ENCODE peak calls at places on chromosome 7, in nine cellular contexts. G, Y, W, L, N, D, U, E and A are unnamed samples.

GRCh38 chr7:20407585-20408466 is 77.1 kb downstream of the ITGB8 start:
- DNase-seq in G (no peak), Y (peak), W (no peak), L (no peak), N (peak), D (no peak), U (no peak), E (no peak), A (peak)

GRCh38 chr7:98105942-98106544 is 619 bp upstream of the LMTK2 start:
- DNase-seq in G (no peak), Y (peak), W (peak), L (no peak), N (no peak), D (no peak), U (no peak), E (no peak), A (peak)

GRCh38 chr7:111089822-111090426 is 1.0 kb upstream of the LRRN3 start:
- DNase-seq in G (peak), Y (peak), W (peak), L (peak), N (peak), D (peak), U (peak), E (peak), A (peak)

GRCh38 chr7:96354881-96355280 is 33.0 kb upstream of the SLC25A13 start:
- DNase-seq in G (no peak), Y (peak), W (no peak), L (no peak), N (no peak), D (no peak), U (no peak), E (no peak), A (no peak)

GRCh38 chr7:149427096-149427680 is 33.7 kb downstream of the ZNF777 start:
- DNase-seq in G (no peak), Y (peak), W (peak), L (peak), N (peak), D (no peak), U (no peak), E (no peak), A (no peak)

GRCh38 chr7:157997991-157998505 is 589.6 kb downstream of the PTPRN2 start:
- DNase-seq in G (no peak), Y (no peak), W (no peak), L (no peak), N (no peak), D (no peak), U (no peak), E (no peak), A (no peak)

GRCh38 chr7:30145521-30145920 is 10.7 kb downstream of the MTURN start:
- DNase-seq in G (no peak), Y (no peak), W (no peak), L (no peak), N (no peak), D (no peak), U (no peak), E (no peak), A (no peak)

GRCh38 chr7:157528785-157529341 is 192.1 kb downstream of the DNAJB6 start:
- DNase-seq in G (no peak), Y (no peak), W (no peak), L (no peak), N (no peak), D (no peak), U (no peak), E (no peak), A (no peak)

GRCh38 chr7:27972272-27972671 is 208.3 kb downstream of the JAZF1 start:
- DNase-seq in G (no peak), Y (no peak), W (no peak), L (no peak), N (no peak), D (no peak), U (no peak), E (no peak), A (no peak)

GRCh38 chr7:29565186-29565540 is 1.5 kb downstream of the PRR15 start:
- DNase-seq in G (no peak), Y (no peak), W (no peak), L (peak), N (peak), D (no peak), U (peak), E (no peak), A (no peak)

GRCh38 chr7:13017881-13018280 is 330.4 kb downstream of the ARL4A start:
- DNase-seq in G (peak), Y (peak), W (no peak), L (no peak), N (no peak), D (no peak), U (no peak), E (no peak), A (peak)

GRCh38 chr7:133789951-133790350 is 337.2 kb upstream of the LRGUK start:
- DNase-seq in G (no peak), Y (peak), W (no peak), L (no peak), N (no peak), D (no peak), U (peak), E (no peak), A (peak)

GRCh38 chr7:96679886-96680285 is 29.8 kb downstream of the SEM1 start:
- DNase-seq in G (no peak), Y (no peak), W (no peak), L (no peak), N (no peak), D (no peak), U (peak), E (no peak), A (no peak)

GRCh38 chr7:128879461-128879938 is 16.8 kb downstream of the ATP6V1F start:
- DNase-seq in G (no peak), Y (no peak), W (no peak), L (no peak), N (no peak), D (no peak), U (no peak), E (no peak), A (peak)

GRCh38 chr7:94088560-94088959 is 84.4 kb upstream of the BET1 start:
- DNase-seq in G (no peak), Y (no peak), W (no peak), L (no peak), N (peak), D (no peak), U (no peak), E (no peak), A (no peak)

GRCh38 chr7:94394399-94395140 is at the start of gene COL1A2:
- DNase-seq in G (no peak), Y (peak), W (peak), L (peak), N (peak), D (no peak), U (peak), E (no peak), A (peak)

GRCh38 chr7:18356195-18356645 is 139.3 kb upstream of the HDAC9 start:
- DNase-seq in G (peak), Y (peak), W (peak), L (peak), N (peak), D (peak), U (peak), E (peak), A (peak)

GRCh38 chr7:76358478-76359110 is at the start of gene YWHAG:
- DNase-seq in G (peak), Y (peak), W (peak), L (peak), N (peak), D (peak), U (peak), E (peak), A (peak)

GRCh38 chr7:81788241-81788640 is 18.4 kb upstream of the HGF start:
- DNase-seq in G (no peak), Y (no peak), W (no peak), L (no peak), N (no peak), D (no peak), U (no peak), E (peak), A (no peak)

GRCh38 chr7:47500103-47500563 is 81.8 kb downstream of the TNS3 start:
- DNase-seq in G (no peak), Y (no peak), W (peak), L (no peak), N (no peak), D (no peak), U (no peak), E (no peak), A (no peak)

GRCh38 chr7:135277161-135277560 is 43.5 kb downstream of the STRA8 start:
- DNase-seq in G (no peak), Y (no peak), W (no peak), L (no peak), N (no peak), D (no peak), U (no peak), E (no peak), A (no peak)

GRCh38 chr7:135272303-135272702 is 38.7 kb downstream of the STRA8 start:
- DNase-seq in G (no peak), Y (no peak), W (no peak), L (no peak), N (no peak), D (no peak), U (no peak), E (no peak), A (no peak)

GRCh38 chr7:135275971-135276580 is 42.4 kb downstream of the STRA8 start:
- DNase-seq in G (no peak), Y (no peak), W (no peak), L (no peak), N (no peak), D (no peak), U (no peak), E (no peak), A (no peak)

GRCh38 chr7:135273581-135273980 is 39.9 kb downstream of the STRA8 start:
- DNase-seq in G (no peak), Y (no peak), W (no peak), L (no peak), N (no peak), D (no peak), U (no peak), E (no peak), A (no peak)

GRCh38 chr7:135274495-135275268 is 41.0 kb downstream of the STRA8 start:
- DNase-seq in G (peak), Y (peak), W (peak), L (peak), N (peak), D (peak), U (peak), E (peak), A (peak)
- H2AFZ ChIP-seq in G (peak), Y (no peak), W (no peak), L (no peak), N (no peak), D (no peak), U (no peak), E (no peak), A (peak)

GRCh38 chr7:10706875-10707493 is 266.7 kb upstream of the PHF14 start:
- DNase-seq in G (no peak), Y (no peak), W (no peak), L (no peak), N (no peak), D (peak), U (no peak), E (peak), A (no peak)

GRCh38 chr7:10704653-10705052 is 269.0 kb upstream of the PHF14 start:
- DNase-seq in G (no peak), Y (no peak), W (no peak), L (no peak), N (no peak), D (no peak), U (no peak), E (no peak), A (no peak)

GRCh38 chr7:10703981-10704380 is 269.7 kb upstream of the PHF14 start:
- DNase-seq in G (no peak), Y (no peak), W (no peak), L (no peak), N (no peak), D (no peak), U (no peak), E (no peak), A (peak)

GRCh38 chr7:10707519-10707918 is 266.2 kb upstream of the PHF14 start:
- DNase-seq in G (no peak), Y (no peak), W (no peak), L (peak), N (no peak), D (peak), U (no peak), E (peak), A (no peak)

DNA sequence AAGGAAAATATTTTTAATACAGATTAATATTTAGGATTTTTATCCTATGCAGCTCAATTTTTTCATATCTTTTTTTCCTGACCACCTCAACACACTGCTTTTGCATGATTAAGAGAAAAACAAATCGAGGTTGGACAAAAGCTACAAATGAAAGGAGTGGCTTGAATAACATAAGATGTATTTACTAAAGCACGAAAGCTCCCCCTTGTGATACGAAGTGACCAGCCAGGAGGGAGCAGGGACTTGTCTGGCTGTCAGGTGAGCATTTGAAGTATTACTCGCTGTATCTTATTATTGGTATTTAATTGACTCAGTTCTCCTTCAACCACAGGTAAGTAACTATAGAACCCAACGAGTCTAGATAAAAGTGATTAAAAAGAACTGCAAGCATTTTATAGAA is 265.2 kb upstream of the PHF14 start:
- DNase-seq in G (peak), Y (peak), W (peak), L (peak), N (no peak), D (peak), U (peak), E (peak), A (peak)
- H3K27ac ChIP-seq in G (no peak), Y (no peak), W (no peak), L (no peak), N (no peak), D (no peak), U (no peak), E (no peak), A (no peak)

DNA sequence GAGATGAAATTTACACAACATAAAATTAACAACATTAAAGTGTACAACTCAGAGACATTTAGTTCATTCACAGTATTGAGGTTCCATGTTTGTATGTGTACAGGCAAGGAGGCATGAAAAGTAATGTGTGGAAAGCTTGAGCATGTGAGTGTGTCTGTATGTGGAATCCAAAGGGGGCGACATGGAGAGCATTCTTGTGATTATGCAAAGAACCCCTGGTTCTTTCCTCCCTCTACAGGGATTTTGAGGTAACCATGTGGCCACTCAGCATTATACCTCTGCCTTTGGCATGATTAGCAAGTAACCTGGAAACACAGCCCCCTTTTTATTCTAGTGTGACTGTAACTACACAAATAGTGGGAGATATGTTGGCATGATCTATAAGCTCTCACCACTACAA is 21.0 kb downstream of the OR2F1 start:
- DNase-seq in G (peak), Y (peak), W (no peak), L (peak), N (peak), D (no peak), U (peak), E (no peak), A (no peak)
- TF ChIP-seq EZH2phosphoT487 in G (no peak), Y (no peak), W (no peak), L (no peak), N (no peak), D (no peak), U (no peak), E (no peak), A (no peak)

GRCh38 chr7:151756076-151756731 is 120.7 kb downstream of the PRKAG2 start:
- DNase-seq in G (peak), Y (no peak), W (no peak), L (no peak), N (peak), D (no peak), U (no peak), E (no peak), A (peak)
- H2AFZ ChIP-seq in G (no peak), Y (no peak), W (no peak), L (no peak), N (no peak), D (peak), U (peak), E (no peak), A (peak)